ENCODE peak calls at places on chromosomes 7 and 10, in eight cellular contexts. One of them, this sample, is unnamed.
A peak's percentile ranks its signal among the peaks of the same experiment; 100 is the strongest.

GRCh38 chr10:24299587-24300258 is 90.8 kb downstream of the KIAA1217 start:
- DNase-seq in NCI-H187: no peak
- DNase-seq in stimulated activated naive CD8-positive, alpha-beta T cell treated with anti-CD3 and anti-CD28 coated beads, Interleukin-15, Interleukin-2, amounts not matched to agents 100 U/mL and 50 U/mL, for 24 hours: no peak
- DNase-seq in EH: peak; percentile 66
- DNase-seq in non-pigmented ciliary epithelial cell: peak; percentile 70
- DNase-seq in amniotic stem cell: no peak
- DNase-seq in Daoy: peak; percentile 35
- DNase-seq in caudate nucleus: no peak
- DNase-seq in this sample: no peak

GRCh38 chr10:57482259-57482658 is 785.4 kb downstream of the IPMK start:
- DNase-seq in non-pigmented ciliary epithelial cell: no peak
- DNase-seq in EH: no peak
- DNase-seq in caudate nucleus: no peak
- DNase-seq in NCI-H187: no peak
- DNase-seq in stimulated activated naive CD8-positive, alpha-beta T cell treated with anti-CD3 and anti-CD28 coated beads, Interleukin-15, Interleukin-2, amounts not matched to agents 100 U/mL and 50 U/mL, for 24 hours: no peak
- DNase-seq in amniotic stem cell: no peak
- DNase-seq in Daoy: no peak
- DNase-seq in this sample: no peak

GRCh38 chr10:80472234-80473095 is 18.4 kb downstream of the TSPAN14 start:
- DNase-seq in amniotic stem cell: peak; percentile 72
- DNase-seq in Daoy: peak; percentile 51
- DNase-seq in stimulated activated naive CD8-positive, alpha-beta T cell treated with anti-CD3 and anti-CD28 coated beads, Interleukin-15, Interleukin-2, amounts not matched to agents 100 U/mL and 50 U/mL, for 24 hours: no peak
- DNase-seq in NCI-H187: no peak
- DNase-seq in non-pigmented ciliary epithelial cell: peak; percentile 62
- DNase-seq in EH: peak; percentile 80
- DNase-seq in caudate nucleus: no peak
- DNase-seq in this sample: peak; percentile 84

GRCh38 chr10:111207525-111207924 is 130.7 kb downstream of the ADRA2A start:
- DNase-seq in EH: no peak
- DNase-seq in stimulated activated naive CD8-positive, alpha-beta T cell treated with anti-CD3 and anti-CD28 coated beads, Interleukin-15, Interleukin-2, amounts not matched to agents 100 U/mL and 50 U/mL, for 24 hours: peak; percentile 14
- DNase-seq in amniotic stem cell: no peak
- DNase-seq in non-pigmented ciliary epithelial cell: no peak
- DNase-seq in caudate nucleus: no peak
- DNase-seq in NCI-H187: peak; percentile 11
- DNase-seq in Daoy: no peak
- DNase-seq in this sample: no peak

GRCh38 chr7:17105701-17106100 is 192.8 kb upstream of the AHR start:
- DNase-seq in NCI-H187: no peak
- DNase-seq in non-pigmented ciliary epithelial cell: no peak
- DNase-seq in stimulated activated naive CD8-positive, alpha-beta T cell treated with anti-CD3 and anti-CD28 coated beads, Interleukin-15, Interleukin-2, amounts not matched to agents 100 U/mL and 50 U/mL, for 24 hours: no peak
- DNase-seq in caudate nucleus: no peak
- DNase-seq in EH: peak; percentile 66
- DNase-seq in amniotic stem cell: no peak
- DNase-seq in Daoy: peak; percentile 7
- DNase-seq in this sample: peak; percentile 14

GRCh38 chr10:31947144-31947926 is 18.7 kb upstream of the ARHGAP12 start:
- DNase-seq in stimulated activated naive CD8-positive, alpha-beta T cell treated with anti-CD3 and anti-CD28 coated beads, Interleukin-15, Interleukin-2, amounts not matched to agents 100 U/mL and 50 U/mL, for 24 hours: no peak
- DNase-seq in caudate nucleus: no peak
- DNase-seq in non-pigmented ciliary epithelial cell: peak; percentile 67
- DNase-seq in NCI-H187: no peak
- DNase-seq in EH: peak; percentile 93
- DNase-seq in amniotic stem cell: peak; percentile 57
- DNase-seq in Daoy: peak; percentile 72
- DNase-seq in this sample: peak; percentile 98

GRCh38 chr7:149431486-149432120 is 29.3 kb downstream of the ZNF777 start:
- DNase-seq in amniotic stem cell: no peak
- DNase-seq in stimulated activated naive CD8-positive, alpha-beta T cell treated with anti-CD3 and anti-CD28 coated beads, Interleukin-15, Interleukin-2, amounts not matched to agents 100 U/mL and 50 U/mL, for 24 hours: no peak
- DNase-seq in Daoy: no peak
- DNase-seq in non-pigmented ciliary epithelial cell: no peak
- DNase-seq in EH: no peak
- DNase-seq in caudate nucleus: no peak
- DNase-seq in NCI-H187: no peak
- DNase-seq in this sample: no peak

GRCh38 chr10:91127341-91128082 is 93.0 kb upstream of the PCGF5 start:
- DNase-seq in non-pigmented ciliary epithelial cell: no peak
- DNase-seq in stimulated activated naive CD8-positive, alpha-beta T cell treated with anti-CD3 and anti-CD28 coated beads, Interleukin-15, Interleukin-2, amounts not matched to agents 100 U/mL and 50 U/mL, for 24 hours: no peak
- DNase-seq in Daoy: no peak
- DNase-seq in NCI-H187: no peak
- DNase-seq in EH: peak; percentile 1
- DNase-seq in amniotic stem cell: no peak
- DNase-seq in caudate nucleus: no peak
- DNase-seq in this sample: no peak

GRCh38 chr10:130962240-130963051 is 349.1 kb downstream of the TCERG1L start:
- DNase-seq in EH: no peak
- DNase-seq in caudate nucleus: no peak
- DNase-seq in non-pigmented ciliary epithelial cell: no peak
- DNase-seq in stimulated activated naive CD8-positive, alpha-beta T cell treated with anti-CD3 and anti-CD28 coated beads, Interleukin-15, Interleukin-2, amounts not matched to agents 100 U/mL and 50 U/mL, for 24 hours: no peak
- DNase-seq in NCI-H187: no peak
- DNase-seq in amniotic stem cell: no peak
- DNase-seq in Daoy: no peak
- DNase-seq in this sample: no peak

GRCh38 chr10:33746878-33747277 is 412.4 kb upstream of the NRP1 start:
- DNase-seq in stimulated activated naive CD8-positive, alpha-beta T cell treated with anti-CD3 and anti-CD28 coated beads, Interleukin-15, Interleukin-2, amounts not matched to agents 100 U/mL and 50 U/mL, for 24 hours: no peak
- DNase-seq in NCI-H187: no peak
- DNase-seq in EH: peak; percentile 8
- DNase-seq in non-pigmented ciliary epithelial cell: peak; percentile 71
- DNase-seq in Daoy: peak; percentile 9
- DNase-seq in caudate nucleus: no peak
- DNase-seq in amniotic stem cell: no peak
- DNase-seq in this sample: peak; percentile 40

GRCh38 chr10:122375761-122376160 is 1.3 kb downstream of the PLEKHA1 start:
- DNase-seq in caudate nucleus: no peak
- DNase-seq in NCI-H187: no peak
- DNase-seq in stimulated activated naive CD8-positive, alpha-beta T cell treated with anti-CD3 and anti-CD28 coated beads, Interleukin-15, Interleukin-2, amounts not matched to agents 100 U/mL and 50 U/mL, for 24 hours: no peak
- DNase-seq in non-pigmented ciliary epithelial cell: no peak
- DNase-seq in Daoy: no peak
- DNase-seq in EH: peak; percentile 2
- DNase-seq in amniotic stem cell: no peak
- DNase-seq in this sample: no peak

GRCh38 chr7:151422212-151422611 is 12.4 kb upstream of the WDR86 start:
- DNase-seq in NCI-H187: no peak
- DNase-seq in Daoy: no peak
- DNase-seq in stimulated activated naive CD8-positive, alpha-beta T cell treated with anti-CD3 and anti-CD28 coated beads, Interleukin-15, Interleukin-2, amounts not matched to agents 100 U/mL and 50 U/mL, for 24 hours: no peak
- DNase-seq in non-pigmented ciliary epithelial cell: no peak
- DNase-seq in EH: no peak
- DNase-seq in amniotic stem cell: no peak
- DNase-seq in caudate nucleus: no peak
- DNase-seq in this sample: no peak

GRCh38 chr7:43648725-43649406 is 66.0 kb downstream of the STK17A start:
- DNase-seq in EH: peak; percentile 87
- DNase-seq in amniotic stem cell: no peak
- DNase-seq in non-pigmented ciliary epithelial cell: peak; percentile 94
- DNase-seq in Daoy: peak; percentile 98
- DNase-seq in stimulated activated naive CD8-positive, alpha-beta T cell treated with anti-CD3 and anti-CD28 coated beads, Interleukin-15, Interleukin-2, amounts not matched to agents 100 U/mL and 50 U/mL, for 24 hours: peak; percentile 64
- DNase-seq in NCI-H187: no peak
- DNase-seq in caudate nucleus: no peak
- DNase-seq in this sample: peak; percentile 72

GRCh38 chr10:89221919-89222318 is 14.8 kb upstream of the CH25H start:
- DNase-seq in Daoy: no peak
- DNase-seq in NCI-H187: no peak
- DNase-seq in amniotic stem cell: no peak
- DNase-seq in stimulated activated naive CD8-positive, alpha-beta T cell treated with anti-CD3 and anti-CD28 coated beads, Interleukin-15, Interleukin-2, amounts not matched to agents 100 U/mL and 50 U/mL, for 24 hours: no peak
- DNase-seq in EH: no peak
- DNase-seq in non-pigmented ciliary epithelial cell: no peak
- DNase-seq in caudate nucleus: no peak
- DNase-seq in this sample: no peak

GRCh38 chr10:96488161-96488935 is 25.4 kb downstream of the TLL2 start:
- DNase-seq in EH: peak; percentile 7
- DNase-seq in non-pigmented ciliary epithelial cell: no peak
- DNase-seq in amniotic stem cell: no peak
- DNase-seq in caudate nucleus: no peak
- DNase-seq in NCI-H187: no peak
- DNase-seq in Daoy: peak; percentile 58
- DNase-seq in stimulated activated naive CD8-positive, alpha-beta T cell treated with anti-CD3 and anti-CD28 coated beads, Interleukin-15, Interleukin-2, amounts not matched to agents 100 U/mL and 50 U/mL, for 24 hours: no peak
- DNase-seq in this sample: no peak

This sample was measured in fibroblast of villous mesenchyme.